ENCODE peak calls at places on chromosomes 3 and 15, in six cellular contexts. One of them, this sample, is unnamed.

GRCh38 chr3:121962443-121962842 is 59.6 kb downstream of the ILDR1 start:
- DNase-seq in NT2/D1: no peak
- DNase-seq in kidney: no peak
- DNase-seq in RWPE2: no peak
- DNase-seq in endodermal cell: no peak
- DNase-seq in left ventricle myocardium inferior: no peak
- DNase-seq in this sample: no peak

GRCh38 chr3:165903885-165904284 is 66.7 kb upstream of the BCHE start:
- DNase-seq in RWPE2: no peak
- DNase-seq in NT2/D1: no peak
- DNase-seq in kidney: no peak
- DNase-seq in endodermal cell: no peak
- DNase-seq in left ventricle myocardium inferior: no peak
- DNase-seq in this sample: no peak

GRCh38 chr15:81160312-81161214 is 26.5 kb downstream of the CFAP161 start:
- DNase-seq in kidney: no peak
- DNase-seq in endodermal cell: no peak
- DNase-seq in left ventricle myocardium inferior: peak
- DNase-seq in NT2/D1: no peak
- DNase-seq in RWPE2: no peak
- DNase-seq in this sample: no peak

GRCh38 chr3:156358232-156358631 is 196.7 kb downstream of the SSR3 start:
- DNase-seq in RWPE2: no peak
- DNase-seq in kidney: no peak
- DNase-seq in NT2/D1: no peak
- DNase-seq in left ventricle myocardium inferior: no peak
- DNase-seq in endodermal cell: no peak
- DNase-seq in this sample: no peak

GRCh38 chr3:107664614-107665013 is 141.9 kb downstream of the BBX start:
- DNase-seq in left ventricle myocardium inferior: no peak
- DNase-seq in endodermal cell: no peak
- DNase-seq in NT2/D1: no peak
- DNase-seq in kidney: no peak
- DNase-seq in RWPE2: no peak
- DNase-seq in this sample: no peak

GRCh38 chr3:152505926-152506325 is 237.2 kb downstream of the MBNL1 start:
- DNase-seq in endodermal cell: no peak
- DNase-seq in kidney: no peak
- DNase-seq in left ventricle myocardium inferior: no peak
- DNase-seq in NT2/D1: no peak
- DNase-seq in RWPE2: no peak
- DNase-seq in this sample: no peak

GRCh38 chr3:171954644-171955365 is 84.6 kb upstream of the FNDC3B start:
- DNase-seq in kidney: no peak
- DNase-seq in left ventricle myocardium inferior: no peak
- DNase-seq in endodermal cell: no peak
- DNase-seq in RWPE2: no peak
- DNase-seq in NT2/D1: no peak
- DNase-seq in this sample: no peak

GRCh38 chr3:181956122-181956521 is 244.4 kb downstream of the SOX2 start:
- DNase-seq in kidney: no peak
- DNase-seq in endodermal cell: no peak
- DNase-seq in left ventricle myocardium inferior: no peak
- DNase-seq in NT2/D1: no peak
- DNase-seq in RWPE2: no peak
- DNase-seq in this sample: no peak

GRCh38 chr3:63644212-63644777 is 8.2 kb upstream of the SNTN start:
- DNase-seq in kidney: no peak
- DNase-seq in RWPE2: no peak
- DNase-seq in NT2/D1: peak
- DNase-seq in endodermal cell: peak
- DNase-seq in left ventricle myocardium inferior: no peak
- DNase-seq in this sample: no peak

DNA sequence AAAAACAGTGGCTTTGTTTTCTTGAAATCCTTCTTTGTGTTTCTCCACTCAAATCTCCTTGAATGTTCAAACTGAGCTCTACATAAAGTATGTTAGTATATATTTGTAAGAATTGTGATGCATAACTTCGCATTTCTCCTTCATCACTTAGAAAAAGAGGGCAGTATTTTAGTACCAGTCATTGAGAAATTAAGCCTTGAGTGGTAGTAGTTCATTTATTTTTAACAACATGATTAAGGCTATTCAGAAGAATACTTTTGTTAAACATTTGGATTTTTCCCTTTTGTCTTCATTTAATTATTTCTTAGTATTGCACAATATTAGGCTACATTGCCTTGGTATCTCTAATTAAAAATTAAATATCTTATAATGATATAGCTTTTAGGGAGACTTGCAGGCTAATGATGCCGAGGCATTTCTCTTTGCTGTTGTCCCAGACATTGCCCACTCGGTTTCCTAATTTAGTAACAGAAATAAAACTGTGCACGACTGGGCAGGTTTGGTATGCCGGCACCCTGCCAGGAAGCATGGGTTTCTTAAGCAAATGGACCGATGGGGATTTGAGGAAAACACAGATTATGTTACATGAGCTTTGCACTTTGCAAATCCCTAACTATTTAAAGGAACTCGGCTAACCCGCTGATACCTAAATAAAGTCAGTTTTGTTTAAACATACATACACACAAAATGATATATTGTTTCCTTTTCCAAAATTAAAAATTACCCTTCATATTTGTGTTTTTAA is 54.7 kb downstream of the LRRC28 start:
- DNase-seq in NT2/D1: peak
- DNase-seq in left ventricle myocardium inferior: peak
- DNase-seq in RWPE2: peak
- DNase-seq in endodermal cell: no peak
- DNase-seq in kidney: peak
- DNase-seq in this sample: no peak
- H3K4me3 ChIP-seq in NT2/D1: no peak
- H3K4me3 ChIP-seq in left ventricle myocardium inferior: peak
- H3K4me3 ChIP-seq in RWPE2: no peak
- H3K4me3 ChIP-seq in endodermal cell: no peak
- H3K4me3 ChIP-seq in kidney: peak
- H3K4me3 ChIP-seq in this sample: no peak

DNA sequence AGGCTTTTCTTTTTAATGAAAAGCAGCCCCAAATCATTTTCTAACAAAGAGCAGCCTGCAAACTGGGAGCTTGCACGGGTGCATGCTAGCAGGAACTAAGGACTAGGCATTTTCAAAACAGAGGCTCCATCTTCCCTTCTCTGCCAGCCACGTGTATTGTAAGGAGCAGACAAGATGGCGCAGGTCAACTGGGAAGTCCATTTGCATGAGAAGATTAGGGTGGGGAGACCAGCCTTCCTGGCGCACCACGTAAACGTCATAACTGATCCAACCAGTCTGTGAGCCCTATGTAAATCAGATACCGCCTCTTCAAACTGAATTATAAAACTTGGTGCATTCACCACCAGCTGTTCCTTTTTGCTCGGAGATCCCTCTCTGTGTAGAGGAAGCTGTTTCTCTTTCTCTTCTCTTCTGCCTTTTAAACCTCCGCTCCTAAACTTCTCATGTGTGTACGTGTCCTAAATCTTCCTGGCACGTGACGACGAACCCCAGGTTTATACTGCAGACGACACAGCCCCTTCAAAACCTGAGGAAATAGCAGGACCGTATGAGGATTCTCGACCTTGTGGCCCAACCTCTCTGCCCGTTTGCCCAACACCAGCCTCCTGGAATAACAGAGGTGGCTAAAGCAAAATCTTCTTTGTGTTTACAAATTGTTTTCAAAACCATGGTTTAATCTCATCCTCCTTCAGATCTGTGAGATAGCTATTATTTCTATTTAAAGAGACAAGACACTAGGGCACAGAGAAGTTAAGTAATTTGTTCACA is 26.4 kb upstream of the SLC30A4 start:
- DNase-seq in NT2/D1: no peak
- DNase-seq in RWPE2: no peak
- DNase-seq in left ventricle myocardium inferior: no peak
- DNase-seq in kidney: no peak
- DNase-seq in endodermal cell: no peak
- DNase-seq in this sample: no peak
- H3K4me3 ChIP-seq in NT2/D1: no peak
- H3K4me3 ChIP-seq in RWPE2: no peak
- H3K4me3 ChIP-seq in left ventricle myocardium inferior: no peak
- H3K4me3 ChIP-seq in kidney: no peak
- H3K4me3 ChIP-seq in endodermal cell: no peak
- H3K4me3 ChIP-seq in this sample: no peak

GRCh38 chr3:100155590-100155989 is 41.3 kb upstream of the FILIP1L start:
- DNase-seq in left ventricle myocardium inferior: no peak
- DNase-seq in kidney: no peak
- DNase-seq in NT2/D1: no peak
- DNase-seq in RWPE2: no peak
- DNase-seq in endodermal cell: no peak
- DNase-seq in this sample: no peak

GRCh38 chr3:100157617-100158016 is 43.3 kb upstream of the FILIP1L start:
- DNase-seq in endodermal cell: no peak
- DNase-seq in left ventricle myocardium inferior: no peak
- DNase-seq in NT2/D1: no peak
- DNase-seq in RWPE2: no peak
- DNase-seq in kidney: no peak
- DNase-seq in this sample: no peak

GRCh38 chr3:100160516-100160915 is 46.2 kb upstream of the FILIP1L start:
- DNase-seq in endodermal cell: no peak
- DNase-seq in NT2/D1: no peak
- DNase-seq in kidney: no peak
- DNase-seq in left ventricle myocardium inferior: no peak
- DNase-seq in RWPE2: no peak
- DNase-seq in this sample: no peak

GRCh38 chr3:100159564-100160153 is 45.4 kb upstream of the FILIP1L start:
- DNase-seq in left ventricle myocardium inferior: no peak
- DNase-seq in kidney: no peak
- DNase-seq in RWPE2: no peak
- DNase-seq in endodermal cell: no peak
- DNase-seq in NT2/D1: no peak
- DNase-seq in this sample: no peak

DNA sequence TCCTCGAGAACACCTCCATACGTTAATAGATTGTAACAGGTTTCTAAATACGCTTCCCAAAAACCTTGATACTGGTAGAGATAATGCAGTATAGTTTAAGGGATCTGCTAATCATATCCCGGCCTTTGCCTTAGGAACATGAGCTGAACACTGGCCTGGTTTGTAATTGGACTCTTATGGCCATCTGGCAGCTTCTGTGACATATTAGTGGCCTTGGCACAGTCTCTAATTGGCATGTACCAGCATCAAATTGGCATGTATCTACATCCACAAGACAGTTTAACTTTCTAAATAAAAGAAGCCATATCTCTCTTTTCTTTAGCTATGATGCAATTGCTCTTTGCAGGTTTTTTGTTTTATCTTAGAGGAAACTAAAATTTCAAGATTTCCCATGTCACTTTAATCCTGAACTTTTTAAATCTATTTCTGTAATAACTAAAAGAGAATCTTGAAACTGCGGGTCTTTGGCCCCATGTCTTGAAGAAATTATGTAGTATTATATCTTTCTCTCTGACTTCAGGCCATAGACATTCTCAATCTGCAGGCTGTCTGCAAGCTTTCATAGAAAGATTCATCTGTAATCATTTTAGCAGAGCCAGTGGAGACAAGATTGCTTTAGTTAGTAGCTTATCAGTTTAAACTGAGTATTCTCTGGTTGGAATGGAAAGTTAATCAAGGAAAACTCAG is 44.7 kb upstream of the FILIP1L start:
- DNase-seq in left ventricle myocardium inferior: no peak
- DNase-seq in RWPE2: no peak
- DNase-seq in kidney: no peak
- DNase-seq in endodermal cell: no peak
- DNase-seq in NT2/D1: no peak
- DNase-seq in this sample: no peak
- H3K4me3 ChIP-seq in left ventricle myocardium inferior: no peak
- H3K4me3 ChIP-seq in RWPE2: no peak
- H3K4me3 ChIP-seq in kidney: no peak
- H3K4me3 ChIP-seq in endodermal cell: no peak
- H3K4me3 ChIP-seq in NT2/D1: no peak
- H3K4me3 ChIP-seq in this sample: no peak

GRCh38 chr3:54171951-54172350 is 49.6 kb downstream of the CACNA2D3 start:
- DNase-seq in left ventricle myocardium inferior: no peak
- DNase-seq in kidney: no peak
- DNase-seq in RWPE2: no peak
- DNase-seq in NT2/D1: no peak
- DNase-seq in endodermal cell: no peak
- DNase-seq in this sample: no peak
- H3K4me3 ChIP-seq in left ventricle myocardium inferior: no peak
- H3K4me3 ChIP-seq in kidney: no peak
- H3K4me3 ChIP-seq in RWPE2: no peak
- H3K4me3 ChIP-seq in NT2/D1: no peak
- H3K4me3 ChIP-seq in endodermal cell: no peak
- H3K4me3 ChIP-seq in this sample: no peak

DNA sequence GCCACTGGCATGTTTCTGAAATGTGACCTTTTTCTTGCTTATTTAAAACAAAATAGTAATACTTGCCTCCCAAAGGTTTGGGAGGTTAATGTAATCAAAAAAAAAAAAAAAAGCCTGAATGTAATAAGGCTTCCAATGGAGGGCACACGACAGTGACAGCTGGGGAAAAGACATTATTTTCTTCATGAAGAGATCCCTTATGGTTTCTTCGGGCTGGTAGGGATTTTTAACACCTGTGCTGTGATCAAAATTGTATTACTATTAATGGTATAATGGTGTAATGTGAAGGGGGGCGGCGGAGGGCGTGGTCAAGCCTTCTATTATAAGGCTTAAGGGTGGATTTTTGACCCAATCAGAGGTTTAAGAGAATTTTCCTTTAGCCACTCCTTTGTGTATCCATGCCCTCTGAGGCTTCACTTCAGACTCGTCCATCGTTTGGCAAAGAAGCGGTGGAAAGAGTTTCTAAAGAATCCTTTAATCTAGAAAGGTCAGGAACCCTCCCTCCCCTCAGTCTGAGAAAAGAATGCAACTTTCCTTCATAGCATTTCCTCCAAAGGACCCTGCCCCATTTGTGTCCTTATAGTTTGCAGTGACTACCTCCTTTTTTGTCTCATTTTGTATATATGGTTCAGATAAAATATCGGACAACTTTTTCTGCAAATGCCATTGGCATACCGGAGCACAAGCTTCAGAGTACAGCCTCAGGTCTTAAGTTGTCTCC is 89.5 kb upstream of the CHD2 start:
- DNase-seq in RWPE2: peak
- DNase-seq in endodermal cell: peak
- DNase-seq in NT2/D1: no peak
- DNase-seq in left ventricle myocardium inferior: peak
- DNase-seq in kidney: peak
- DNase-seq in this sample: no peak
- H3K4me3 ChIP-seq in RWPE2: peak
- H3K4me3 ChIP-seq in endodermal cell: peak
- H3K4me3 ChIP-seq in NT2/D1: no peak
- H3K4me3 ChIP-seq in left ventricle myocardium inferior: peak
- H3K4me3 ChIP-seq in kidney: peak
- H3K4me3 ChIP-seq in this sample: peak